ENCODE peak calls at places on chromosomes 2 and 18, in four cellular contexts. One of them, this sample, is unnamed.

GRCh38 chr2:227870710-227871374 is 589 bp upstream of the DAW1 start:
- DNase-seq in mesendoderm: peak; percentile 71
- DNase-seq in BJ: no peak
- DNase-seq in tibial artery: no peak
- DNase-seq in this sample: no peak

GRCh38 chr2:148021059-148021985 is at the start of gene MBD5:
- DNase-seq in tibial artery: peak; percentile 30
- DNase-seq in mesendoderm: peak; percentile 84
- DNase-seq in BJ: no peak
- DNase-seq in this sample: peak; percentile 17

GRCh38 chr2:72995420-72996151 is 75.9 kb downstream of the SFXN5 start:
- DNase-seq in BJ: no peak
- DNase-seq in tibial artery: no peak
- DNase-seq in mesendoderm: no peak
- DNase-seq in this sample: no peak

GRCh38 chr2:75403991-75404428 is 156.7 kb downstream of the EVA1A start:
- DNase-seq in tibial artery: no peak
- DNase-seq in BJ: no peak
- DNase-seq in mesendoderm: peak; percentile 83
- DNase-seq in this sample: peak; percentile 4

GRCh38 chr2:201254331-201254730 is 6.0 kb upstream of the CASP8 start:
- DNase-seq in tibial artery: no peak
- DNase-seq in mesendoderm: peak; percentile 93
- DNase-seq in BJ: no peak
- DNase-seq in this sample: no peak

GRCh38 chr2:31055938-31056337 is 82.3 kb downstream of the GALNT14 start:
- DNase-seq in BJ: no peak
- DNase-seq in mesendoderm: no peak
- DNase-seq in tibial artery: no peak
- DNase-seq in this sample: no peak

GRCh38 chr2:232731470-232731869 is 34.3 kb downstream of the GIGYF2 start:
- DNase-seq in BJ: peak; percentile 8
- DNase-seq in tibial artery: no peak
- DNase-seq in mesendoderm: no peak
- DNase-seq in this sample: no peak

GRCh38 chr18:59767732-59768131 is 70.5 kb upstream of the CCBE1 start:
- DNase-seq in mesendoderm: no peak
- DNase-seq in tibial artery: no peak
- DNase-seq in BJ: no peak
- DNase-seq in this sample: no peak

GRCh38 chr2:68452168-68452890 is 14.8 kb downstream of the FBXO48 start:
- DNase-seq in BJ: no peak
- DNase-seq in tibial artery: no peak
- DNase-seq in mesendoderm: no peak
- DNase-seq in this sample: no peak

GRCh38 chr2:75896779-75897366 is 186.2 kb upstream of the GCFC2 start:
- DNase-seq in tibial artery: no peak
- DNase-seq in BJ: no peak
- DNase-seq in mesendoderm: peak; percentile 91
- DNase-seq in this sample: no peak

GRCh38 chr2:236712304-236712703 is 142.7 kb downstream of the ACKR3 start:
- DNase-seq in mesendoderm: no peak
- DNase-seq in BJ: no peak
- DNase-seq in tibial artery: no peak
- DNase-seq in this sample: no peak

GRCh38 chr2:98623657-98624056 is 15.3 kb downstream of the UNC50 start:
- DNase-seq in tibial artery: peak; percentile 69
- DNase-seq in BJ: no peak
- DNase-seq in mesendoderm: no peak
- DNase-seq in this sample: no peak

GRCh38 chr2:15177103-15177502 is 384.0 kb downstream of the NBAS start:
- DNase-seq in tibial artery: no peak
- DNase-seq in BJ: no peak
- DNase-seq in mesendoderm: no peak
- DNase-seq in this sample: peak; percentile 12

GRCh38 chr18:36187138-36187825 is at the start of gene MOCOS:
- DNase-seq in mesendoderm: peak; percentile 73
- DNase-seq in BJ: no peak
- DNase-seq in tibial artery: peak; percentile 68
- DNase-seq in this sample: no peak

GRCh38 chr2:188181439-188181838 is 110.2 kb upstream of the GULP1 start:
- DNase-seq in mesendoderm: peak; percentile 79
- DNase-seq in BJ: no peak
- DNase-seq in tibial artery: no peak
- DNase-seq in this sample: no peak

GRCh38 chr2:216289470-216289869 is 82.8 kb downstream of the MARCHF4 start:
- DNase-seq in mesendoderm: no peak
- DNase-seq in BJ: no peak
- DNase-seq in tibial artery: no peak
- DNase-seq in this sample: no peak

GRCh38 chr2:197140045-197140444 is 170.5 kb downstream of the ANKRD44 start:
- DNase-seq in tibial artery: no peak
- DNase-seq in BJ: no peak
- DNase-seq in mesendoderm: no peak
- DNase-seq in this sample: no peak

GRCh38 chr18:59148192-59148591 is 8.5 kb downstream of the SEC11C start:
- DNase-seq in BJ: no peak
- DNase-seq in tibial artery: no peak
- DNase-seq in mesendoderm: no peak
- DNase-seq in this sample: no peak

GRCh38 chr2:58460670-58461069 is 219.5 kb upstream of the FANCL start:
- DNase-seq in BJ: no peak
- DNase-seq in mesendoderm: no peak
- DNase-seq in tibial artery: no peak
- DNase-seq in this sample: no peak

GRCh38 chr2:229713371-229714079 is 830 bp downstream of the DNER start:
- DNase-seq in BJ: no peak
- DNase-seq in mesendoderm: peak; percentile 51
- DNase-seq in tibial artery: no peak
- DNase-seq in this sample: no peak

DNA sequence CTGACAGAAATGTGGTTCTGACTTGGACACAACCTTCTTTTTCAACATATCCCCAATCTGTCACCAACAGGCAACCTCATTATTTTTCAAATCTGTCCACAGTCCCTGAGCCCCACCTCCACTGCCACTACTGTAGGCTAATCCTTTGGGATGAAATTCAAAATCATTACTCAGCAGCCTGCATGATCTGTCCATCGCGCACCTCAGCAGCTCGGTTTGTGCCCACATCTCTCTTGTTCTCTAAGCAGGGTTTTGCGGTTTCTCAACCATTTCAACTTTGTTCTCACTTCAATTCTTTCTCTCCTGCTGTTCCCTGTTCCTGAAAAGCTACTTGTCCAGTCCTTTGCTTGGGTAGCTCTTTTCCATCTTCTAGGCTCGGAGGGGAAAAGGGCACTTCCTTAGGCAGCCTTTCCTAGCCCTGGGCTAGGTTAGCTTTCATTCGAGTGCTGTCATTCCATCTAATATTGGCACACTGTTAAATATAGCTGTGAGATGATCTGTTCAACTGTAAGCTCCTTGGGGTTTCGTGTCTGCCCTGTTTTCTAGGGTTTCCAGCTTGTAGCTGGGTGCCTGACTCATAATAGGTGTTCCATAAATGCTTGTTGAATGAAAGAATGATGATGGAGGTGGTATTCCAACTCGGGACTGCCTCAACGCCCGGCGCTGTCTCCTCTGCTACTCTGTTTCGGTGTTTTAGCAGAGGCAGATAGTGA is 653 bp upstream of the ANKAR start:
- DNase-seq in BJ: no peak
- DNase-seq in mesendoderm: peak; percentile 10
- DNase-seq in tibial artery: no peak
- DNase-seq in this sample: no peak
- H3K4me3 ChIP-seq in BJ: peak overlapping the region; percentile 52
- H3K4me3 ChIP-seq in mesendoderm: no peak overlapping the region
- H3K4me3 ChIP-seq in tibial artery: peak overlapping the region; percentile 65
- H3K4me3 ChIP-seq in this sample: peak overlapping the region; percentile 68

GRCh38 chr2:9780368-9781130 is 62.7 kb upstream of the TAF1B start:
- DNase-seq in BJ: no peak
- DNase-seq in mesendoderm: no peak
- DNase-seq in tibial artery: no peak
- DNase-seq in this sample: no peak

GRCh38 chr2:9778012-9778411 is 65.3 kb upstream of the TAF1B start:
- DNase-seq in mesendoderm: no peak
- DNase-seq in tibial artery: no peak
- DNase-seq in BJ: no peak
- DNase-seq in this sample: no peak

GRCh38 chr2:9778471-9779402 is 64.5 kb upstream of the TAF1B start:
- DNase-seq in mesendoderm: no peak
- DNase-seq in tibial artery: no peak
- DNase-seq in BJ: no peak
- DNase-seq in this sample: no peak

GRCh38 chr2:9781252-9781651 is 62.0 kb upstream of the TAF1B start:
- DNase-seq in BJ: peak; percentile 58
- DNase-seq in tibial artery: no peak
- DNase-seq in mesendoderm: no peak
- DNase-seq in this sample: no peak

DNA sequence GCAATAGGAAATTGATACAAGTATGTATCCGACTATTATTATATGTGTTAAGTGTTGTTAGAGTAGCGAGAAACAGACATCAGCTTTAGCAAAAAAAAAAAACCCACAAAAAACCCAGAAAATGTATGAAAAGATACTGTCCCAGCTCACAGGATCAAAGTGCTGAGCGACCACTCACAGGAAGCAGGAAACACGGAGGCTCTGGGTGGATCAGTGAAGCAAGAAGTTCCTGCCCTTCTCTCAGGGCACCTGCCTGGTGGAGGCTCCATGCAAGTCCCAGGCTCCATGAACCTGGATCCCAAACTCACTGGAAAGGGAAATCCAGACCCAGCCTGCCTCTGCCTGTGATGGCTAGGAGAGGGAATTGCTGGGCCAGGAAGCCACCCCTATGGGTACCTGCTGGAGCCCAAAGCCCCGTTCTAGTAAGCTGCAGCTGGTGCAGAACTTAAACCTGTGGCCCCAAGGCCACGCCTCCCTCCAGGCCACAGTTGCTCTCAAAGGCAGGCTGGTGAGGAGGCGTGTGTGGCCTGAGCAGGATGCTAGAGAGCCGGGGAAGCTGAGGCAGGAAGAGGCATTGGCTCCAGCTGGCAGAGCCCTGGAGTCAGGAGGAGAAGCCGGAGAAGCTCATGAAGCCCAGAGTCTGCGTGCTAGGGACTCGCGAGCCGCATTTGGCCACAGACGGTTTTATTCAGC is 63.6 kb upstream of the TAF1B start:
- DNase-seq in BJ: no peak
- DNase-seq in tibial artery: no peak
- DNase-seq in mesendoderm: no peak
- DNase-seq in this sample: no peak
- H3K4me3 ChIP-seq in BJ: no peak overlapping the region
- H3K4me3 ChIP-seq in tibial artery: no peak overlapping the region
- H3K4me3 ChIP-seq in mesendoderm: no peak overlapping the region
- H3K4me3 ChIP-seq in this sample: no peak overlapping the region

GRCh38 chr2:182426915-182427233 is at the start of gene PDE1A:
- DNase-seq in mesendoderm: no peak
- DNase-seq in BJ: no peak
- DNase-seq in tibial artery: no peak
- DNase-seq in this sample: no peak
- H3K4me3 ChIP-seq in mesendoderm: no peak within 1 kb of the TSS
- H3K4me3 ChIP-seq in BJ: peak within 1 kb of the TSS; percentile 14
- H3K4me3 ChIP-seq in tibial artery: peak within 1 kb of the TSS; percentile 68
- H3K4me3 ChIP-seq in this sample: no peak within 1 kb of the TSS

DNA sequence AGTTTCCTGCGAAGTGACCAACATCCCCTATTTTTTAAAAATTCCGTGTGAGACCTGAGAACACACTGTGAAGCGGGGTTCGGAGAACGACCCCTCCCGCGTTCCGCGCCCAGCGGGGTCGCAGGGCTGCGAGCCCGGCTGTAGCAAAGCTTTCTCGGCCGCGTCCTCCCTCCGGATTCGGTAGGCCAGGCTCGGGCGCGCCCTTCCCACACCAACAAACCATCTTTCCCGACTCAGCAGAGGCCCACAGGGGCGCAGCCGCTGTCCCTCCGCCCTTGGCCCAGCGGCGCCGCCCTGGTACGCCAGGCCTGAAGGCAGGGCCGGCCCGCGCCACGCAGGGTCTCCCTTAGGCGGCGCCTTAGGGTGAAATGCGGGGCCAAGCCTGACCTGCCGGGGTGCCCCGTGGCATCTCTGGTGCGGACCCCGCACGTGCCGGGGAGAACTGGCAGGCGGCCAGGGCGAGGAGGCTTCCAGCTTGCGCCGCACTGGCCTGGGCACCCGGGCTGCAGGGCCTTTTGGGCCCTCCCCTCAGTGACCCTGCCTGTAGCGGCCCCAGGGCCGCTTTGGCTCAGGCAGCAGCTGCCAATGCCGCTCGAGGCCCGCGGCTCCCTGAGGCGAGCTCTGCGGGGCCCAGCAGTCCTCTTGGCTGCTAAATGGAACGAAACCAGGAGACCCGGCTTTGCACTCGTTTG is 8.3 kb downstream of the OTX1 start:
- DNase-seq in BJ: no peak
- DNase-seq in tibial artery: no peak
- DNase-seq in mesendoderm: peak; percentile 53
- DNase-seq in this sample: no peak
- H3K4me3 ChIP-seq in BJ: no peak overlapping the region
- H3K4me3 ChIP-seq in tibial artery: peak overlapping the region; percentile 11
- H3K4me3 ChIP-seq in mesendoderm: no peak overlapping the region
- H3K4me3 ChIP-seq in this sample: no peak overlapping the region

DNA sequence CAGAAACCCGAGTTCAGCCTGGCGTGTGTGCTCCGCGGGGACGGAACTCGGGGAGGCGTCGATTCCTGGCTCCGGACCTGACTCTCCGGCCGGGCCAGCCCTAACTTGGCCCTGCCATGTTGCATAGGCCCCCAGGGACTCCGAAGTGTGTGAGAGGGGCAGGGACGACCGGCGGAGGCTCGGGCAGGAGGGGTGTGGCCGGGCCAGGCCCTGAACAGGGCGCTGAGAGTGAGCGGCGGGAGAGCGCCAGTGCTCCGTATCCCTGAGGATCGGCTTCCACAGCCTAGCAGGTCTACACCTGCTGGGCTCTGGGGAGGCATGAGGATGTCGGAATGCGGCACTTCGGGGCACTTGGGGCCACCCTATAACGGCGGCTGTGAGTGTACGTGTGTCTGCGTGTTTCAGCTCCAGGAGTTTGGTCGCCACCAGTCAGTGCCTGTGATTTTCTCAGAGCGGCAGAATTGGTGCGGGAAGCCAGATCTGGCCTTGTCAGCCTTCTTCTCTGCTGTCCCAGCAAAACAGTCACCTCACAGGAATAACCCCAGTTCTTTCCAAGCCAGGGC is 846 bp downstream of the KCNK3 start:
- DNase-seq in tibial artery: no peak
- DNase-seq in mesendoderm: no peak
- DNase-seq in BJ: no peak
- DNase-seq in this sample: no peak
- H3K4me3 ChIP-seq in tibial artery: peak overlapping the region; percentile 54
- H3K4me3 ChIP-seq in mesendoderm: no peak overlapping the region
- H3K4me3 ChIP-seq in BJ: peak overlapping the region; percentile 5
- H3K4me3 ChIP-seq in this sample: peak overlapping the region; percentile 35

This sample was measured in skeletal muscle cell.